ENCODE peak calls at places on chromosome 10, in six cellular contexts. S, Q, I, O, H and L are unnamed samples.

GRCh38 chr10:5788969-5789368 is 24.3 kb downstream of the GDI2 start:
- DNase-seq in S (no peak), Q (no peak), I (no peak), O (no peak), H (no peak), L (no peak)

GRCh38 chr10:70672993-70673928 is 955 bp downstream of the ADAMTS14 start:
- DNase-seq in S (no peak), Q (peak), I (peak), O (peak), H (no peak), L (no peak)

GRCh38 chr10:91144961-91145360 is 75.5 kb upstream of the PCGF5 start:
- DNase-seq in S (no peak), Q (no peak), I (no peak), O (no peak), H (no peak), L (no peak)

GRCh38 chr10:74977913-74978847 is 133.3 kb upstream of the SAMD8 start:
- DNase-seq in S (no peak), Q (no peak), I (no peak), O (no peak), H (no peak), L (no peak)

GRCh38 chr10:26407406-26407969 is 30.7 kb upstream of the APBB1IP start:
- DNase-seq in S (no peak), Q (peak), I (peak), O (no peak), H (no peak), L (no peak)

GRCh38 chr10:11861341-11861740 is 38.2 kb downstream of the PROSER2 start:
- DNase-seq in S (no peak), Q (no peak), I (no peak), O (no peak), H (no peak), L (no peak)

GRCh38 chr10:28925154-28925663 is 247.9 kb downstream of the BAMBI start:
- DNase-seq in S (no peak), Q (no peak), I (no peak), O (no peak), H (no peak), L (no peak)

GRCh38 chr10:78540355-78541076 is 506.9 kb downstream of the RPS24 start:
- DNase-seq in S (no peak), Q (peak), I (peak), O (no peak), H (no peak), L (no peak)

GRCh38 chr10:123804716-123805115 is 86.9 kb downstream of the CPXM2 start:
- DNase-seq in S (no peak), Q (no peak), I (no peak), O (peak), H (no peak), L (no peak)

GRCh38 chr10:131492211-131492610 is 180.7 kb upstream of the TCERG1L start:
- DNase-seq in S (no peak), Q (no peak), I (no peak), O (no peak), H (no peak), L (no peak)

GRCh38 chr10:128440513-128441160 is 314.4 kb upstream of the MKI67 start:
- DNase-seq in S (no peak), Q (no peak), I (peak), O (no peak), H (no peak), L (no peak)

GRCh38 chr10:17003666-17004065 is 125.9 kb downstream of the CUBN start:
- DNase-seq in S (no peak), Q (peak), I (no peak), O (no peak), H (no peak), L (no peak)

GRCh38 chr10:125043824-125044658 is 102.1 kb downstream of the ZRANB1 start:
- DNase-seq in S (no peak), Q (no peak), I (no peak), O (no peak), H (no peak), L (no peak)

GRCh38 chr10:22927661-22928403 is at the start of gene ARMC3:
- DNase-seq in S (no peak), Q (peak), I (peak), O (no peak), H (no peak), L (no peak)

GRCh38 chr10:4725917-4726606 is 99.9 kb upstream of the AKR1E2 start:
- DNase-seq in S (peak), Q (peak), I (peak), O (peak), H (no peak), L (no peak)

GRCh38 chr10:48442809-48443177 is 136.3 kb downstream of the MAPK8 start:
- DNase-seq in S (no peak), Q (no peak), I (no peak), O (no peak), H (no peak), L (no peak)

GRCh38 chr10:131703527-131703926 is 197.3 kb upstream of the PPP2R2D start:
- DNase-seq in S (no peak), Q (no peak), I (no peak), O (no peak), H (no peak), L (no peak)

GRCh38 chr10:3777876-3778707 is 6.9 kb downstream of the KLF6 start:
- DNase-seq in S (no peak), Q (peak), I (no peak), O (no peak), H (no peak), L (no peak)

GRCh38 chr10:78470267-78471103 is 436.8 kb downstream of the RPS24 start:
- DNase-seq in S (no peak), Q (no peak), I (no peak), O (no peak), H (peak), L (no peak)

DNA sequence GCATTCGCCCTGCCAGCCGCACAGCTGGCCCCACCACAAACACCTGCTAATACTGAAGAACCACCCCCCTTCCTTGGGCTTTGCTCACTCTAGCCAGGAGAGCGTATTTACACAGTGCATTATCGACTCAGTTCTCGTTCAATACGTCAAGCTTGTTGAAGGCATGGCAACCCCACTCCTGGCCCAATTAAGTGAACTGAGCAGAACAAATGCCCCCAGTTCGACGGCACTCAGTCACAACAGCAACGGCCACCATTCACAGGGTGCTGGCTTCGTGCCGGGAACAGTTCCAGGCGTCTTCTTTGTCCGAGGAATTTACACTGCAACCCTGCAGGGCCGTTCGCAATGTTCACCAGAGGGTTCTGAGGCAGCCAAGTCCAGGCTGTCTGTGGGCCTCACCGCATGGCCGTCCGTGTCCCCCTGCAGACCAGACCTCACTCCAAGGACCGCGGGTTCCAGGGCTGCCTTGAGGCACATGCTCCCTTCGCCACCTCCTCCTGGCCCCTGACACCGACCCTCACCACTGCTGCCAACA is 175.3 kb downstream of the DIP2C start:
- DNase-seq in S (no peak), Q (no peak), I (no peak), O (no peak), H (no peak), L (no peak)
- H3K4me3 ChIP-seq in S (no peak), Q (no peak), I (no peak), O (no peak), H (no peak), L (no peak)

GRCh38 chr10:96272256-96272985 is 1.1 kb upstream of the BLNK start:
- DNase-seq in S (no peak), Q (no peak), I (no peak), O (no peak), H (no peak), L (no peak)
- H3K4me3 ChIP-seq in S (no peak), Q (no peak), I (no peak), O (no peak), H (no peak), L (no peak)

GRCh38 chr10:83104616-83105015 is 1034.7 kb upstream of the GHITM start:
- DNase-seq in S (no peak), Q (no peak), I (no peak), O (no peak), H (no peak), L (no peak)

DNA sequence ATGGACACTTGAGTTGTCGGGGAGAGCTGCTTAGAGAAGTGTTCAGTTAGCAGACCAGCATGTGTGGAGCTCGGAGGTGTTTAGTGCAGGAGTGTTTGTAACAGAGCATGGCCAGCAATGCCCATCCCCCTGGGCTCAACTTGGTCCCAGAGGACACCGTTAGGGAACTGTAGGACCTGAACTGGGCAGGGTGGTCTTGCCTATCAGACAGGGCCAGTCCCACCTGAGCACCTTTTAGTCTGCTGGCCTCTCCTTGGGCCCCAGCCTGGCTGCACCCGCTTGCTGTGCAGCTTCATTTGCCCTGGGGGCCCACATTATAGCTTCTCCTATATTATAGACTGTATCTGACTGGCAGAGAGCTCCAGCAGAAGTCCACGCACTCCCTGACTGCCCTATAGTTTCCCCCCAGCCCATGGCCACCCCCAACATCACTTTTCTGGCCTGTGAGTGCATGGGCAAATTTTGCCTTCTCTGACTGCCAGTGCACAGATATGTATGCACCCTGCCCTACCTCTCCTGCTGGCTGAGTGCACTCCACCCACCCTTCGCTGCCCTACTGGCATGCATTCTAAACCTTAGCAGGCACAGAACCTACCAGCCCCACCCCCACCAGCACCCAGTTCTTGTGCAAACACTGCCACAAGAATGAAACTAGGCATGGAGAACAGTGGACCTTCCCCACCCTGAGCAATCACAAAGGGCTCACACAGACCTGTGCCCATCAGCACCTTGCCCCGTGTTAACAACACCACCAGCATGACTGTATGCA is 1030.6 kb upstream of the GHITM start:
- DNase-seq in S (no peak), Q (no peak), I (no peak), O (no peak), H (no peak), L (no peak)
- H3K4me3 ChIP-seq in S (no peak), Q (no peak), I (no peak), O (no peak), H (no peak), L (no peak)

GRCh38 chr10:55631071-55631654 is 729.9 kb downstream of the ZWINT start:
- DNase-seq in S (no peak), Q (peak), I (peak), O (no peak), H (no peak), L (no peak)
- H3K4me3 ChIP-seq in S (peak), Q (peak), I (peak), O (no peak), H (peak), L (peak)

GRCh38 chr10:47165711-47166404 is 134.1 kb upstream of the GDF10 start:
- DNase-seq in S (no peak), Q (peak), I (peak), O (no peak), H (peak), L (peak)
- H3K4me3 ChIP-seq in S (no peak), Q (no peak), I (no peak), O (peak), H (no peak), L (peak)